ENCODE peak calls at places on chromosomes 1 and 21, in ten cellular contexts. H, Q, T, N, X, W, F, A, D and K are unnamed samples.

GRCh38 chr21:35328856-35329455 is 279.9 kb upstream of the RUNX1 start:
- DNase-seq in F (no peak), A (no peak), W (no peak), Q (no peak), N (no peak), X (no peak), T (no peak), H (no peak), D (no peak), K (no peak)

GRCh38 chr1:70714149-70714548 is 303.1 kb downstream of the CTH start:
- DNase-seq in W (peak; percentile 21), D (no peak), F (no peak), H (no peak), X (no peak), T (no peak), N (peak; percentile 24), Q (no peak), A (no peak), K (no peak)

GRCh38 chr1:55214903-55215193 is 316 bp downstream of the USP24 start:
- DNase-seq in T (no peak), N (peak; percentile 73), F (no peak), X (peak; percentile 19), Q (no peak), D (no peak), A (no peak), W (peak; percentile 48), H (peak; percentile 51), K (peak; percentile 67)

GRCh38 chr1:228150458-228151169 is 884 bp downstream of the GJC2 start:
- DNase-seq in D (no peak), W (peak; percentile 93), Q (no peak), F (peak; percentile 76), N (no peak), X (peak; percentile 57), H (no peak), A (peak; percentile 61), T (no peak), K (peak; percentile 57)

GRCh38 chr1:47182681-47183235 is 7.1 kb downstream of the PDZK1IP1 start:
- DNase-seq in F (no peak), T (no peak), Q (no peak), D (no peak), N (no peak), W (no peak), X (no peak), A (no peak), H (no peak), K (no peak)

GRCh38 chr1:226498690-226499008 is 49.9 kb upstream of the STUM start:
- DNase-seq in Q (no peak), T (no peak), N (no peak), F (no peak), H (no peak), D (no peak), X (no peak), A (no peak), W (no peak), K (no peak)

GRCh38 chr1:174040387-174040786 is 18.2 kb upstream of the RC3H1 start:
- DNase-seq in F (peak; percentile 89), N (no peak), W (peak; percentile 38), D (peak; percentile 89), Q (peak; percentile 59), H (no peak), X (no peak), A (no peak), T (peak; percentile 93), K (no peak)

GRCh38 chr1:177287996-177288395 is 117.2 kb downstream of the BRINP2 start:
- DNase-seq in N (no peak), Q (no peak), D (no peak), H (no peak), X (no peak), W (no peak), T (no peak), F (no peak), A (no peak), K (no peak)

GRCh38 chr1:31987231-31987630 is 26.4 kb upstream of the KHDRBS1 start:
- DNase-seq in X (no peak), N (peak; percentile 24), F (no peak), T (no peak), D (no peak), Q (no peak), A (no peak), H (no peak), W (no peak), K (no peak)

GRCh38 chr1:27099904-27100796 is 54.8 kb downstream of the SLC9A1 start:
- DNase-seq in Q (peak; percentile 70), X (no peak), H (no peak), W (peak; percentile 88), T (no peak), F (peak; percentile 26), A (no peak), N (peak; percentile 46), D (no peak), K (peak; percentile 76)

GRCh38 chr1:2546515-2547209 is 9.5 kb upstream of the TNFRSF14 start:
- DNase-seq in H (peak; percentile 89), Q (peak; percentile 84), N (peak; percentile 87), D (no peak), T (peak; percentile 98), W (peak; percentile 88), A (no peak), F (no peak), X (peak; percentile 95), K (peak; percentile 95)

GRCh38 chr1:23562138-23562819 is 3.0 kb upstream of the ID3 start:
- DNase-seq in H (peak; percentile 85), N (peak; percentile 86), F (peak; percentile 98), T (peak; percentile 94), D (peak; percentile 75), X (peak; percentile 93), W (peak; percentile 96), Q (peak; percentile 95), A (peak; percentile 95), K (peak; percentile 96)

GRCh38 chr21:41707231-41707988 is 59.4 kb downstream of the RIPK4 start:
- DNase-seq in W (no peak), H (no peak), A (no peak), D (no peak), T (peak; percentile 84), F (no peak), N (no peak), X (no peak), Q (no peak), K (peak; percentile 55)

GRCh38 chr1:62912028-62912638 is 128.2 kb downstream of the ATG4C start:
- DNase-seq in T (peak; percentile 57), A (no peak), D (no peak), F (no peak), N (peak; percentile 48), Q (no peak), X (no peak), H (no peak), W (peak; percentile 44), K (no peak)

GRCh38 chr1:91604632-91605031 is 104.0 kb downstream of the CDC7 start:
- DNase-seq in A (no peak), N (no peak), T (no peak), D (no peak), X (no peak), W (no peak), H (no peak), Q (no peak), F (peak; percentile 41), K (no peak)

GRCh38 chr21:14603202-14603601 is 57.1 kb upstream of the SAMSN1 start:
- DNase-seq in F (peak; percentile 44), X (no peak), Q (no peak), A (peak; percentile 3), T (peak; percentile 67), N (no peak), W (peak; percentile 7), D (no peak), H (no peak), K (no peak)

GRCh38 chr1:31509124-31510072 is 66.9 kb upstream of the TINAGL1 start:
- DNase-seq in Q (no peak), X (peak; percentile 58), H (no peak), T (no peak), F (no peak), W (no peak), A (no peak), N (no peak), D (no peak), K (peak; percentile 34)

GRCh38 chr1:106526650-106527049 is 529.8 kb upstream of the PRMT6 start:
- DNase-seq in Q (no peak), D (no peak), A (peak; percentile 77), X (no peak), F (peak; percentile 71), H (no peak), T (peak; percentile 78), W (peak; percentile 57), N (no peak), K (no peak)

GRCh38 chr1:108149796-108150467 is 50.2 kb downstream of the SLC25A24 start:
- DNase-seq in H (no peak), F (no peak), T (no peak), D (no peak), W (peak; percentile 32), N (no peak), A (peak; percentile 15), Q (no peak), X (no peak), K (no peak)

GRCh38 chr1:210081494-210081893 is 143.5 kb downstream of the SYT14 start:
- DNase-seq in H (no peak), Q (no peak), T (peak; percentile 22), N (no peak), A (no peak), D (no peak), F (no peak), X (no peak), W (no peak), K (no peak)

GRCh38 chr1:245389878-245390277 is 235.1 kb downstream of the KIF26B start:
- DNase-seq in F (no peak), T (no peak), H (no peak), W (no peak), X (no peak), N (no peak), D (no peak), A (no peak), Q (no peak), K (no peak)

GRCh38 chr1:11337536-11338350 is 64.7 kb downstream of the UBIAD1 start:
- DNase-seq in A (no peak), N (peak; percentile 85), F (no peak), W (peak; percentile 40), T (peak; percentile 54), D (peak; percentile 67), X (peak; percentile 40), H (peak; percentile 72), Q (peak; percentile 77), K (no peak)

GRCh38 chr1:185170291-185170848 is 13.4 kb downstream of the SWT1 start:
- DNase-seq in Q (peak; percentile 54), H (no peak), D (peak; percentile 31), F (no peak), A (peak; percentile 13), X (no peak), W (peak; percentile 65), N (peak; percentile 65), T (peak; percentile 58), K (peak; percentile 28)

GRCh38 chr1:49527606-49528305 is 496.0 kb downstream of the AGBL4 start:
- DNase-seq in H (no peak), T (peak; percentile 62), D (no peak), F (no peak), W (no peak), X (no peak), N (no peak), A (no peak), Q (no peak), K (no peak)

GRCh38 chr1:172902861-172903381 is 147.8 kb downstream of the TNFSF18 start:
- DNase-seq in F (no peak), N (no peak), Q (no peak), A (peak; percentile 77), T (peak; percentile 98), X (no peak), H (no peak), D (no peak), W (peak; percentile 55), K (no peak)

GRCh38 chr1:145690587-145691558 is 16.3 kb downstream of the PDZK1 start:
- DNase-seq in T (peak; percentile 43), X (peak; percentile 17), W (peak; percentile 90), F (peak; percentile 67), D (no peak), Q (no peak), A (peak; percentile 73), N (no peak), H (no peak), K (no peak)

GRCh38 chr1:197272791-197273190 is 4.7 kb downstream of the CRB1 start:
- DNase-seq in D (no peak), H (no peak), Q (no peak), W (no peak), A (no peak), N (no peak), F (no peak), T (no peak), X (no peak), K (no peak)

GRCh38 chr1:11806307-11806936 is 431 bp downstream of the CLCN6 start:
- DNase-seq in N (no peak), H (peak; percentile 53), W (peak; percentile 41), A (peak; percentile 26), D (no peak), F (no peak), Q (no peak), X (no peak), T (peak; percentile 17), K (peak; percentile 50)